ENCODE peak calls at places on chromosomes 2 and 18, in seven cellular contexts. X is A172; C is fibroblast of pulmonary artery; K is ovary; G is activated T-cell treated with anti-CD3 and anti-CD28 coated beads for 48 hours; E is activated CD4-positive, alpha-beta T cell treated with anti-CD3 and anti-CD28 coated beads for 24 hours; S is NCI-H460. B is an unnamed sample.

GRCh38 chr18:46458472-46458871 is 198.5 kb downstream of the LOXHD1 start:
- DNase-seq in X (no peak), C (no peak), K (no peak), G (no peak), E (no peak), S (no peak), B (no peak)

GRCh38 chr2:1546023-1546591 is 132.8 kb downstream of the TPO start:
- DNase-seq in X (peak), C (peak), K (peak), G (peak), E (no peak), S (peak), B (no peak)

GRCh38 chr18:26547302-26548143 is 830 bp downstream of the KCTD1 start:
- DNase-seq in X (no peak), C (peak), K (peak), G (peak), E (peak), S (no peak), B (no peak)

GRCh38 chr2:5914831-5915611 is 222.8 kb downstream of the SOX11 start:
- DNase-seq in X (peak), C (no peak), K (no peak), G (no peak), E (no peak), S (no peak), B (no peak)

GRCh38 chr2:26174691-26175181 is 1.8 kb downstream of the GAREM2 start:
- DNase-seq in X (no peak), C (no peak), K (no peak), G (no peak), E (no peak), S (no peak), B (no peak)

GRCh38 chr18:63181706-63182105 is 137.9 kb downstream of the BCL2 start:
- DNase-seq in X (no peak), C (no peak), K (no peak), G (no peak), E (no peak), S (no peak), B (no peak)

GRCh38 chr2:61435291-61435690 is 35.6 kb downstream of the USP34 start:
- DNase-seq in X (no peak), C (no peak), K (no peak), G (no peak), E (no peak), S (no peak), B (no peak)

GRCh38 chr2:109466674-109467575 is 146.8 kb downstream of the SEPTIN10 start:
- DNase-seq in X (peak), C (peak), K (no peak), G (no peak), E (no peak), S (peak), B (no peak)

GRCh38 chr2:75481041-75481836 is 79.5 kb downstream of the EVA1A start:
- DNase-seq in X (no peak), C (peak), K (no peak), G (no peak), E (no peak), S (peak), B (no peak)